ENCODE peak calls at places on chromosomes 4 and X, in six cellular contexts. N is stimulated activated CD4-positive, alpha-beta T cell treated with anti-CD3 and anti-CD28 coated beads, TNF-alpha, amount 100 ng/mL, for 48 hours; Y is GM23248; O is NCI-H1105 treated with DMSO at 0.1 percent for 48 hours; P is NCI-H2081 treated with DMSO at 0.1 percent for 48 hours; G is T-helper 2 cell. K is an unnamed sample.

GRCh38 chrX:111083101-111083500 is 12.9 kb upstream of the PAK3 start:
- DNase-seq in N (no peak), Y (no peak), O (no peak), P (no peak), G (no peak), K (no peak)

GRCh38 chr4:155692990-155693659 is 26.5 kb downstream of the GUCY1A1 start:
- DNase-seq in N (no peak), Y (no peak), O (peak), P (no peak), G (no peak), K (no peak)

GRCh38 chr4:2511645-2512131 is 24.8 kb upstream of the FAM193A start:
- DNase-seq in N (no peak), Y (no peak), O (no peak), P (no peak), G (peak), K (no peak)

GRCh38 chrX:113741744-113742143 is 842.1 kb upstream of the HTR2C start:
- DNase-seq in N (no peak), Y (peak), O (peak), P (peak), G (no peak), K (no peak)

GRCh38 chr4:158778712-158779111 is 9.9 kb downstream of the FNIP2 start:
- DNase-seq in N (no peak), Y (no peak), O (peak), P (no peak), G (no peak), K (no peak)

GRCh38 chr4:100486496-100486895 is 31.3 kb downstream of the EMCN start:
- DNase-seq in N (no peak), Y (no peak), O (no peak), P (no peak), G (no peak), K (no peak)

GRCh38 chr4:145302725-145303124 is 122.3 kb upstream of the OTUD4 start:
- DNase-seq in N (no peak), Y (peak), O (no peak), P (no peak), G (no peak), K (no peak)

GRCh38 chr4:141350122-141350904 is 129.6 kb downstream of the ZNF330 start:
- DNase-seq in N (no peak), Y (peak), O (peak), P (peak), G (no peak), K (no peak)

GRCh38 chr4:46124773-46125172 is 919 bp upstream of the GABRG1 start:
- DNase-seq in N (no peak), Y (peak), O (peak), P (no peak), G (no peak), K (no peak)

GRCh38 chrX:19177710-19178109 is 55.4 kb upstream of the ADGRG2 start:
- DNase-seq in N (no peak), Y (no peak), O (peak), P (no peak), G (no peak), K (no peak)

GRCh38 chrX:153537526-153538295 is 20.3 kb downstream of the ATP2B3 start:
- DNase-seq in N (no peak), Y (no peak), O (peak), P (no peak), G (no peak), K (no peak)

GRCh38 chr4:8315343-8316250 is 46.0 kb downstream of the HTRA3 start:
- DNase-seq in N (no peak), Y (peak), O (peak), P (peak), G (no peak), K (peak)

GRCh38 chrX:17323397-17323796 is 51.6 kb upstream of the NHS start:
- DNase-seq in N (no peak), Y (no peak), O (no peak), P (no peak), G (no peak), K (no peak)

GRCh38 chr4:158015241-158015640 is 157.6 kb downstream of the GASK1B start:
- DNase-seq in N (no peak), Y (peak), O (no peak), P (no peak), G (no peak), K (no peak)

GRCh38 chrX:10177620-10178019 is 20.8 kb downstream of the CLCN4 start:
- DNase-seq in N (no peak), Y (peak), O (no peak), P (no peak), G (no peak), K (no peak)

GRCh38 chr4:128703948-128704347 is 105.6 kb upstream of the JADE1 start:
- DNase-seq in N (no peak), Y (no peak), O (no peak), P (no peak), G (no peak), K (no peak)

GRCh38 chr4:12875640-12876243 is 608.4 kb downstream of the RAB28 start:
- DNase-seq in N (no peak), Y (no peak), O (no peak), P (no peak), G (no peak), K (no peak)

GRCh38 chr4:3786196-3786869 is 20.1 kb downstream of the ADRA2C start:
- DNase-seq in N (no peak), Y (peak), O (no peak), P (no peak), G (no peak), K (no peak)

GRCh38 chr4:26424838-26425237 is 65.4 kb downstream of the CCKAR start:
- DNase-seq in N (no peak), Y (peak), O (no peak), P (no peak), G (no peak), K (no peak)

GRCh38 chr4:105520819-105521790 is 31.3 kb upstream of the ARHGEF38 start:
- DNase-seq in N (no peak), Y (peak), O (peak), P (peak), G (peak), K (no peak)

GRCh38 chr4:152290522-152290921 is 245.4 kb downstream of the FBXW7 start:
- DNase-seq in N (no peak), Y (peak), O (no peak), P (no peak), G (no peak), K (no peak)

GRCh38 chr4:150325872-150326271 is 247.6 kb downstream of the DCLK2 start:
- DNase-seq in N (no peak), Y (no peak), O (no peak), P (no peak), G (no peak), K (no peak)

GRCh38 chr4:24730256-24731001 is 64.9 kb upstream of the SOD3 start:
- DNase-seq in N (no peak), Y (peak), O (no peak), P (no peak), G (no peak), K (no peak)

GRCh38 chr4:76199664-76200211 is 13.9 kb downstream of the SCARB2 start:
- DNase-seq in N (no peak), Y (no peak), O (no peak), P (no peak), G (no peak), K (no peak)

GRCh38 chr4:851701-852430 is 25.9 kb upstream of the CPLX1 start:
- DNase-seq in N (no peak), Y (no peak), O (no peak), P (no peak), G (no peak), K (no peak)

GRCh38 chrX:1466232-1466661 is 13.5 kb upstream of the ASMTL start:
- DNase-seq in N (no peak), Y (no peak), O (no peak), P (no peak), G (no peak), K (peak)

GRCh38 chrX:138897621-138898492 is 186.3 kb upstream of the FGF13 start:
- DNase-seq in N (no peak), Y (peak), O (no peak), P (no peak), G (no peak), K (no peak)

GRCh38 chr4:113328514-113328913 is 279.1 kb downstream of the ANK2 start:
- DNase-seq in N (no peak), Y (peak), O (no peak), P (no peak), G (peak), K (no peak)

GRCh38 chr4:186159613-186160012 is 31.8 kb upstream of the CYP4V2 start:
- DNase-seq in N (no peak), Y (no peak), O (no peak), P (no peak), G (peak), K (no peak)

GRCh38 chrX:30657542-30658238 is 4.5 kb downstream of the GK start:
- DNase-seq in N (no peak), Y (peak), O (no peak), P (no peak), G (peak), K (no peak)

GRCh38 chr4:75698162-75698962 is 25.2 kb upstream of the G3BP2 start:
- DNase-seq in N (no peak), Y (no peak), O (no peak), P (no peak), G (peak), K (no peak)

GRCh38 chr4:136742330-136742729 is 790.0 kb downstream of the PCDH18 start:
- DNase-seq in N (no peak), Y (peak), O (no peak), P (no peak), G (no peak), K (no peak)

GRCh38 chr4:34035225-34035624 is 2209.1 kb downstream of the ARAP2 start:
- DNase-seq in N (no peak), Y (no peak), O (no peak), P (no peak), G (no peak), K (no peak)

GRCh38 chrX:103586314-103586646 is 965 bp downstream of the TCEAL4 start:
- DNase-seq in N (no peak), Y (peak), O (no peak), P (no peak), G (no peak), K (no peak)

GRCh38 chr4:139651282-139652194 is 14.1 kb upstream of the MGST2 start:
- DNase-seq in N (peak), Y (peak), O (peak), P (peak), G (peak), K (peak)

GRCh38 chrX:153968255-153968654 is 3.4 kb downstream of the HCFC1 start:
- DNase-seq in N (no peak), Y (no peak), O (no peak), P (no peak), G (no peak), K (no peak)

GRCh38 chr4:26866781-26867180 is 6.1 kb downstream of the STIM2 start:
- DNase-seq in N (no peak), Y (no peak), O (no peak), P (no peak), G (peak), K (no peak)

GRCh38 chr4:168483786-168484185 is 3.5 kb upstream of the DDX60L start:
- DNase-seq in N (no peak), Y (peak), O (no peak), P (no peak), G (no peak), K (no peak)

K was measured in natural killer cell.